ENCODE peak calls at places on chromosomes 4 and X, in six cellular contexts. U is activated B cell treated with CpG ODN at 0.5 μM for 24 hours, D is lower leg skin, F is NCI-H2081 treated with DMSO at 0.1 percent for 48 hours, E is heart left ventricle, L is NCI-H1436. S is an unnamed sample.

GRCh38 chrX:57453901-57454300 is 137.9 kb upstream of the ZXDB start:
- DNase-seq in U (no peak), D (no peak), F (no peak), E (no peak), L (no peak), S (no peak)

GRCh38 chrX:16433021-16433420 is 216.9 kb upstream of the S100G start:
- DNase-seq in U (no peak), D (no peak), F (no peak), E (no peak), L (no peak), S (no peak)

GRCh38 chr4:1592179-1593037 is 91.7 kb downstream of the FAM53A start:
- DNase-seq in U (no peak), D (no peak), F (no peak), E (peak; percentile 20), L (no peak), S (no peak)

GRCh38 chr4:119068529-119068962 is 67.1 kb upstream of the MYOZ2 start:
- DNase-seq in U (no peak), D (no peak), F (no peak), E (no peak), L (no peak), S (no peak)

GRCh38 chrX:79325263-79325958 is 41.7 kb downstream of the ITM2A start:
- DNase-seq in U (no peak), D (no peak), F (no peak), E (no peak), L (no peak), S (no peak)

GRCh38 chrX:6644411-6644810 is 109.5 kb upstream of the VCX3A start:
- DNase-seq in U (no peak), D (no peak), F (no peak), E (no peak), L (no peak), S (no peak)

GRCh38 chr4:40194602-40195161 is 2.1 kb upstream of the RHOH start:
- DNase-seq in U (no peak), D (no peak), F (no peak), E (no peak), L (no peak), S (no peak)

GRCh38 chrX:572490-573124 is 58.0 kb upstream of the SHOX start:
- DNase-seq in U (no peak), D (no peak), F (no peak), E (no peak), L (no peak), S (no peak)

GRCh38 chr4:15375707-15376106 is 52.1 kb upstream of the C1QTNF7 start:
- DNase-seq in U (no peak), D (no peak), F (no peak), E (no peak), L (no peak), S (no peak)

GRCh38 chr4:185793716-185794115 is 18.3 kb downstream of the SORBS2 start:
- DNase-seq in U (no peak), D (no peak), F (no peak), E (peak; percentile 54), L (no peak), S (no peak)

GRCh38 chr4:25180524-25181131 is 20.4 kb upstream of the SEPSECS start:
- DNase-seq in U (no peak), D (no peak), F (no peak), E (no peak), L (no peak), S (no peak)